ENCODE peak calls at places on chromosomes 6 and 20, in five cellular contexts. N is prostate gland, M is esophagus muscularis mucosa, A is BE2C, K is fibroblast of lung. P is an unnamed sample. For H3K4me1, the result is how much of the 10 kb centered on the place peaks cover.

GRCh38 chr20:14832630-14833029 is 495.2 kb upstream of the FLRT3 start:
- DNase-seq in N (no peak), K (no peak), A (no peak), M (no peak), P (no peak)

GRCh38 chr6:35919827-35920751 is 809 bp downstream of the SRPK1 start:
- DNase-seq in M (peak), A (peak), K (peak), N (peak), P (peak)

GRCh38 chr6:157693867-157694266 is 129.2 kb upstream of the SNX9 start:
- DNase-seq in M (no peak), K (no peak), N (no peak), A (no peak), P (no peak)

GRCh38 chr6:169241688-169242350 is 11.8 kb downstream of the THBS2 start:
- DNase-seq in A (no peak), M (no peak), N (peak), K (no peak), P (no peak)

GRCh38 chr6:100998111-100998510 is 117.0 kb upstream of the ASCC3 start:
- DNase-seq in M (no peak), A (no peak), K (no peak), N (no peak), P (no peak)

GRCh38 chr20:10239954-10240353 is 21.3 kb downstream of the SNAP25 start:
- DNase-seq in M (no peak), N (peak), A (peak), K (peak), P (no peak)

GRCh38 chr20:5973172-5973571 is 22.7 kb downstream of the MCM8 start:
- DNase-seq in N (no peak), K (peak), M (no peak), A (no peak), P (no peak)

GRCh38 chr6:105005446-105005845 is 48.5 kb downstream of the LIN28B start:
- DNase-seq in K (no peak), N (no peak), M (no peak), A (no peak), P (no peak)

GRCh38 chr6:150599199-150600002 is at the start of gene PLEKHG1:
- DNase-seq in K (peak), A (peak), M (no peak), N (peak), P (peak)

GRCh38 chr6:5175195-5175594 is 85.6 kb downstream of the LYRM4 start:
- DNase-seq in N (no peak), A (no peak), K (no peak), M (no peak), P (peak)

GRCh38 chr6:3471711-3472110 is 14.9 kb upstream of the SLC22A23 start:
- DNase-seq in A (no peak), M (no peak), K (no peak), N (no peak), P (peak)

GRCh38 chr6:85923013-85923430 is 280.3 kb upstream of the SYNCRIP start:
- DNase-seq in N (peak), A (peak), K (peak), M (no peak), P (peak)

GRCh38 chr20:37541326-37541725 is 13.7 kb upstream of the BLCAP start:
- DNase-seq in M (no peak), N (no peak), A (no peak), K (no peak), P (no peak)

GRCh38 chr20:37537505-37537904 is 9.8 kb upstream of the BLCAP start:
- DNase-seq in K (no peak), M (no peak), N (no peak), A (no peak), P (no peak)

GRCh38 chr20:37539956-37540455 is 12.3 kb upstream of the BLCAP start:
- DNase-seq in N (no peak), M (no peak), A (no peak), K (no peak), P (no peak)

GRCh38 chr20:37538003-37538402 is 10.3 kb upstream of the BLCAP start:
- DNase-seq in K (peak), N (no peak), A (no peak), M (no peak), P (peak)

DNA sequence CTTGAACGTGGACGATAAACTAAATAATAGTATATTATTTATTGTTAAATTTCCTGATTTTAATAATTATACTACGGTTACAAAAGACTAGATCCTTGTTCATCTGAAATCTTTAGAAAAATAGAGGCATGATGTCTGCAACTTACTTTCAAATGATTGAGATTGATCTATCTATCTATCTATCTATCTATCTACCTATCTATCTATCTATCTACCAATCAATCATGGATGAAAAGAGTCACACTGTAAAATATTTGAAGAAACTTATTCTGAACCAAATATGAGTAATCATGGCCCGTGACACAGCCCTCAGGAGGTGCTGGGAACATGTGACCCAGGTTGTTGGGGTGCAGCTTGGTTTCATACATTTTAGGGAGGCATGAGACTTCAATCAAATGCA is 11.7 kb upstream of the BLCAP start:
- DNase-seq in N (no peak), A (no peak), K (no peak), M (no peak), P (no peak)
- H3K4me1 ChIP-seq in N (under half), A (under half), K (under half), M (under half), P (under half)

GRCh38 chr6:74100719-74101287 is 404.8 kb downstream of the CD109 start:
- DNase-seq in A (no peak), K (no peak), N (no peak), M (no peak), P (no peak)
- H3K4me1 ChIP-seq in A (under half), K (under half), N (under half), M (under half), P (under half)

GRCh38 chr6:13427346-13427745 is 60.1 kb downstream of the GFOD1 start:
- DNase-seq in M (no peak), K (no peak), N (no peak), A (no peak), P (peak)
- H3K4me1 ChIP-seq in M (half or more), K (under half), N (under half), A (under half), P (under half)

DNA sequence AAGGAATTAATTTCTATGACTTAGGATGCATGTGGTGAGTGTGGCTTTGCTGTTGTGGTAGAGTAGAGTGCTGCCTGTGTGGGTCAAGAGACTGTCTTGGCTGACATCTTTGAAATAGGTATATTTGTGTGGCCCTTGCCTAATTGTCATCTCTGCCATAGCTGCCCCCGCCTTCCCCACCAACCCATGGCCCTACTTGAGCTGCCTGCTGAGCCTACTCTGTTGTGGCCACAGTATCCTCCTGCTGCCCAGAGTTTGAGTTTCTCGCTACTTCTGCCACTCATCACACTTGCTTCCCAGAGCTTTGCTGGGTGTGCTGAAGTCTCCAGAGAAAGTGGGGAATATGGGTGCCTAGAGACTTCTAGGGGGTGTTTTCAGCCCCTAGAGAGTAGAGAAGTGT is 8.0 kb downstream of the PLCG1 start:
- DNase-seq in M (no peak), A (no peak), N (no peak), K (no peak), P (no peak)
- H3K4me1 ChIP-seq in M (half or more), A (under half), N (under half), K (under half), P (under half)

DNA sequence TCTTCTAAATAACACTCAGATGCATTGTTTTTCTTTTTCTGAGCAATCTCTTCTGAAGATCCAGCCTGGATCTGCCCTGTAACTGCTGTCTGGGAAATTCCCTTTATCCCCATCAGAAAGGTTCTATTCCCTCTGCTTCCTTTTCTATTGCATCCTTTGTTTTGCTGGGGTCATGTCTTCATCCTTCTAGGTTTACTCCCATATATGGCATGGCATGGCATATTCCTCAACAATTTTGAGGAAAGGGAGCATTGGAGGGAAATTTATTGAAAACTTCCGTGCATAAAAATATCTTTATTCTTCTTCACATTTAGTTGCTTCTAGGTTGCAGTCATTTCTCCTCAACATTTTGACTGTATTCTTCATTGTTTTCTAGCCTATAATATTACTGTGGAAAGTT is 47.2 kb downstream of the ADGRF1 start:
- DNase-seq in N (no peak), M (no peak), A (no peak), K (no peak), P (no peak)
- H3K4me1 ChIP-seq in N (under half), M (under half), A (under half), K (under half), P (under half)

DNA sequence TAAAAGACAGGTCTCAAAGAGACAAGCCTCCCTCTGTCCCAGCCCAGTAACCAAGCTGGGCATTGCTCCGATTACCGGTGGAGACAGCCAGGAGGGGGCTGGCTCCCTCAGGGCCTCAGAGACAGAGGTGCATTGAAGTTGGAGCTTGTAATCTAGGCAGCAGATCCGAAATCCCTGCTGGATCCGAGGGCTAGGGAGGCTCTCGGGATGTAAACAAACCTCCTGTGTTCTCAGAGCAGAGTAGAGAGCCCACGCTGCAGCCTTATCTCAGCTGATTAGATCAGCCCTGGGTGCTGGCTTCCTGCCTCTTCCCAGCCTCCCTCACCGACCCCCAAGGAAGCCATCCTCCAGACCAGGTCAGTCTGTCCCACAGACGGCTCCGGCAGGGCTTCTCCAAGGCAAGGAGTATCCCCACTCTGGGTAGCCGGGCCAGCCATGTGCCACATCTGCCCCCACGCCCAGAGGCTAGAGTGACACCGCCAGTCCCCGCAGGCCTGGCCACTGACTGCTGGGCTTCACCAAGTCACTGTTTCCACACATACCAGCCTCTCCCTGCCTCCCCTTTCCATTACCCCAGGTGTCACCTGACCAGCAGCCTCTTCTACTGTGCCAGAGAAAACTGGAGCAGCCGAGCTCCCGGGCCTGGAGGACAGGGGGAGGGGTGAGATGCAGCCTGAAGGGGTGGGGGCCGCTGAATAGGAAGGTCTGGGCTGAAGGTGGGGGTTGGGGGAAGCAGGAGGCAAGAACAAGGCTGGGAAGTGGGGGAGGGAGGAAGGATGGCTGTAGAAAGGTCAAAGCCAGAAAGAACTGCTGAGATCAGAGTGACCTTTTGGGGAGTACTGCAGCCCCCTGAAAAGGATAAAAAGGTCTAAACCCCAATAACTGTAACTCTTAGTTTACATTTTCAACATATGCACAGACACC is 6.0 kb downstream of the SDC4 start:
- DNase-seq in N (peak), M (no peak), A (peak), K (no peak), P (peak)
- H3K4me1 ChIP-seq in N (under half), M (half or more), A (under half), K (half or more), P (half or more)

GRCh38 chr6:2433686-2434085 is 188.3 kb upstream of the GMDS start:
- DNase-seq in M (peak), K (no peak), A (no peak), N (no peak), P (no peak)

GRCh38 chr6:2429032-2429431 is 183.6 kb upstream of the GMDS start:
- DNase-seq in K (no peak), M (peak), A (no peak), N (no peak), P (no peak)

GRCh38 chr6:2429460-2429859 is 184.1 kb upstream of the GMDS start:
- DNase-seq in M (peak), N (no peak), K (peak), A (no peak), P (no peak)

GRCh38 chr6:2432258-2432657 is 186.9 kb upstream of the GMDS start:
- DNase-seq in M (no peak), N (no peak), K (peak), A (no peak), P (no peak)

DNA sequence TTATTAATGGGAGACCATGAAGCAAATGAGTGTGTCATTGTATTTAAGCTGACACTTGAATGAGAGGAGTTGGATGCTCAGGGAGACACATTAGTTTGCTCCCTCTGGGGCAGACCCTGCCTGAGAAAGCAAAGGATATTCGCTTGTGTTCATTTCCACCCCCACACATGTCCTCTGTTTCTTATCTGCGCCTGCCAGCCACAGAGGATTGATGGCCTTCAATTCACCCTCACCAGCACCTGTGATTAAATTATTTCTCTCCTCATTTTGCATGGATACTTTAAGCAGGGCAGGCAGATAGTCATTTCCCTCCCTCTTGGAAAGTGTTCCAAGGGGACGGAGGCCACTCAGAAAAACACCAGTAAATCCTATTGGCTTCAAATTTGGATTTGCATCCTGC is 185.2 kb upstream of the GMDS start:
- DNase-seq in M (peak), K (no peak), N (no peak), A (no peak), P (no peak)
- H3K4me1 ChIP-seq in M (under half), K (under half), N (under half), A (under half), P (under half)

GRCh38 chr20:49682798-49683197 is 30.9 kb downstream of the B4GALT5 start:
- DNase-seq in K (no peak), A (no peak), N (no peak), M (no peak), P (no peak)

GRCh38 chr20:49684335-49684997 is 29.2 kb downstream of the B4GALT5 start:
- DNase-seq in N (no peak), M (no peak), A (no peak), K (no peak), P (no peak)

GRCh38 chr20:49685809-49686208 is 27.9 kb downstream of the B4GALT5 start:
- DNase-seq in K (peak), N (no peak), A (no peak), M (no peak), P (no peak)

GRCh38 chr20:49687595-49688567 is 25.8 kb downstream of the B4GALT5 start:
- DNase-seq in M (no peak), N (no peak), A (no peak), K (no peak), P (peak)

GRCh38 chr20:49685161-49685601 is 28.5 kb downstream of the B4GALT5 start:
- DNase-seq in K (no peak), M (no peak), N (no peak), A (no peak), P (no peak)
- H3K4me1 ChIP-seq in K (under half), M (half or more), N (under half), A (under half), P (under half)

DNA sequence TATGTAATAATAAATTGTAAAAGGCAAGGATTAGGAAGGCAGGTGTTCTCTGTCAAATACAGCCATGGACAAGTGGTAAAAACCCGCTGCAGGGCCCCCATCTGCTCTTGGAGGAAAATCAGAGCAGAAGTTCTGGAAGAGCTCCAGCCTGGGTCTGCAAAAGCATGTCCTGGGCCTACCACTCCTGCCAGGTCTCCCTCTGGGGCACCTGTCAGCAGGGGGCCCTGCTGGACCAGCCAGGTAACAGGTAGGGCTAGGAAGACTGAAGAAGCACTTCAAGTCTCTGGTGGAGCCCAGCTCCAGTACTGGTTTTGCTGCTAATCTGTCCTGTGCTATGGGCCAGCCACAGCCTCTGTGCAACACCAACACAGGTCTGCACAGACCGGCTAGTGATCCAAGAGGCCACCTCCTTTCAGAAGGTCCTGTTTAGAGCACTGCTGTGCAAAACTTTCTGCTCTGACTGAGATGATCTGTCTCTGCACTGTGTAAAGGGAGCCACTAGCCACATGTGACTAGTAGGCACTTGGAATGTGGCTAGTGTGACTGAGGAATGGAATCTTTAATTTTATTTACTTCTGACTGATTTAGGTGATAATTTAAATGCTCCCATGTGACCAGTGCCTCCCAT is 30.2 kb downstream of the RRBP1 start:
- DNase-seq in A (no peak), K (peak), M (no peak), N (peak), P (no peak)
- H3K4me1 ChIP-seq in A (under half), K (under half), M (half or more), N (under half), P (under half)

GRCh38 chr6:33622456-33623431 is 1.6 kb downstream of the ITPR3 start:
- DNase-seq in A (no peak), N (no peak), M (no peak), K (peak), P (no peak)
- H3K4me1 ChIP-seq in A (under half), N (under half), M (half or more), K (under half), P (under half)

P was measured in endodermal cell.